ENCODE peak calls at places on chromosomes 16 and 17, in seven cellular contexts. One of them, this sample, is unnamed.

GRCh38 chr16:83964684-83965443 is 3.2 kb upstream of the NECAB2 start:
- DNase-seq in activated CD8-positive, alpha-beta memory T cell treated with anti-CD3 and anti-CD28 coated beads, Interleukin-2, amount 10 ng/mL, durations not matched to agents 7 days and 5 days: no peak
- DNase-seq in HFFc6: no peak
- DNase-seq in memory B cell: no peak
- DNase-seq in AG04450: no peak
- DNase-seq in aorta: peak
- DNase-seq in hepatic stellate cell: no peak
- DNase-seq in this sample: no peak

GRCh38 chr17:78359216-78359935 is 501 bp downstream of the SOCS3 start:
- DNase-seq in HFFc6: no peak
- DNase-seq in AG04450: no peak
- DNase-seq in aorta: no peak
- DNase-seq in activated CD8-positive, alpha-beta memory T cell treated with anti-CD3 and anti-CD28 coated beads, Interleukin-2, amount 10 ng/mL, durations not matched to agents 7 days and 5 days: peak
- DNase-seq in memory B cell: no peak
- DNase-seq in hepatic stellate cell: peak
- DNase-seq in this sample: no peak

GRCh38 chr16:86256995-86257394 is 253.3 kb upstream of the FOXF1 start:
- DNase-seq in hepatic stellate cell: no peak
- DNase-seq in AG04450: no peak
- DNase-seq in memory B cell: no peak
- DNase-seq in aorta: no peak
- DNase-seq in HFFc6: no peak
- DNase-seq in activated CD8-positive, alpha-beta memory T cell treated with anti-CD3 and anti-CD28 coated beads, Interleukin-2, amount 10 ng/mL, durations not matched to agents 7 days and 5 days: no peak
- DNase-seq in this sample: no peak

GRCh38 chr16:88347656-88348376 is 34.9 kb upstream of the ZNF469 start:
- DNase-seq in HFFc6: no peak
- DNase-seq in activated CD8-positive, alpha-beta memory T cell treated with anti-CD3 and anti-CD28 coated beads, Interleukin-2, amount 10 ng/mL, durations not matched to agents 7 days and 5 days: peak
- DNase-seq in aorta: peak
- DNase-seq in hepatic stellate cell: no peak
- DNase-seq in memory B cell: peak
- DNase-seq in AG04450: no peak
- DNase-seq in this sample: no peak

GRCh38 chr17:29169806-29170591 is 10.2 kb downstream of the MYO18A start:
- DNase-seq in aorta: peak
- DNase-seq in AG04450: no peak
- DNase-seq in hepatic stellate cell: no peak
- DNase-seq in HFFc6: no peak
- DNase-seq in activated CD8-positive, alpha-beta memory T cell treated with anti-CD3 and anti-CD28 coated beads, Interleukin-2, amount 10 ng/mL, durations not matched to agents 7 days and 5 days: no peak
- DNase-seq in memory B cell: no peak
- DNase-seq in this sample: no peak

GRCh38 chr17:4607261-4607731 is 23.0 kb downstream of the SMTNL2 start:
- DNase-seq in AG04450: no peak
- DNase-seq in HFFc6: no peak
- DNase-seq in activated CD8-positive, alpha-beta memory T cell treated with anti-CD3 and anti-CD28 coated beads, Interleukin-2, amount 10 ng/mL, durations not matched to agents 7 days and 5 days: no peak
- DNase-seq in aorta: no peak
- DNase-seq in memory B cell: no peak
- DNase-seq in hepatic stellate cell: no peak
- DNase-seq in this sample: no peak

GRCh38 chr16:50585331-50585776 is 37.2 kb downstream of the NKD1 start:
- DNase-seq in aorta: peak
- DNase-seq in hepatic stellate cell: no peak
- DNase-seq in AG04450: no peak
- DNase-seq in memory B cell: no peak
- DNase-seq in activated CD8-positive, alpha-beta memory T cell treated with anti-CD3 and anti-CD28 coated beads, Interleukin-2, amount 10 ng/mL, durations not matched to agents 7 days and 5 days: no peak
- DNase-seq in HFFc6: no peak
- DNase-seq in this sample: no peak

GRCh38 chr16:58912571-58912970 is 178.5 kb upstream of the GOT2 start:
- DNase-seq in memory B cell: no peak
- DNase-seq in aorta: no peak
- DNase-seq in HFFc6: no peak
- DNase-seq in activated CD8-positive, alpha-beta memory T cell treated with anti-CD3 and anti-CD28 coated beads, Interleukin-2, amount 10 ng/mL, durations not matched to agents 7 days and 5 days: no peak
- DNase-seq in hepatic stellate cell: no peak
- DNase-seq in AG04450: no peak
- DNase-seq in this sample: no peak

GRCh38 chr16:2486645-2487516 is 12.0 kb downstream of the TBC1D24 start:
- DNase-seq in activated CD8-positive, alpha-beta memory T cell treated with anti-CD3 and anti-CD28 coated beads, Interleukin-2, amount 10 ng/mL, durations not matched to agents 7 days and 5 days: peak
- DNase-seq in aorta: no peak
- DNase-seq in hepatic stellate cell: no peak
- DNase-seq in HFFc6: peak
- DNase-seq in AG04450: no peak
- DNase-seq in memory B cell: peak
- DNase-seq in this sample: peak

GRCh38 chr16:58464916-58465731 is 34.8 kb upstream of the NDRG4 start:
- DNase-seq in HFFc6: no peak
- DNase-seq in activated CD8-positive, alpha-beta memory T cell treated with anti-CD3 and anti-CD28 coated beads, Interleukin-2, amount 10 ng/mL, durations not matched to agents 7 days and 5 days: no peak
- DNase-seq in hepatic stellate cell: no peak
- DNase-seq in aorta: no peak
- DNase-seq in AG04450: no peak
- DNase-seq in memory B cell: no peak
- DNase-seq in this sample: no peak

GRCh38 chr16:3152022-3152272 is 17.1 kb downstream of the ZNF213 start:
- DNase-seq in aorta: peak
- DNase-seq in AG04450: no peak
- DNase-seq in HFFc6: no peak
- DNase-seq in activated CD8-positive, alpha-beta memory T cell treated with anti-CD3 and anti-CD28 coated beads, Interleukin-2, amount 10 ng/mL, durations not matched to agents 7 days and 5 days: peak
- DNase-seq in hepatic stellate cell: no peak
- DNase-seq in memory B cell: no peak
- DNase-seq in this sample: no peak

GRCh38 chr17:72429066-72429638 is 308.3 kb downstream of the SOX9 start:
- DNase-seq in aorta: no peak
- DNase-seq in AG04450: no peak
- DNase-seq in hepatic stellate cell: no peak
- DNase-seq in HFFc6: no peak
- DNase-seq in memory B cell: no peak
- DNase-seq in activated CD8-positive, alpha-beta memory T cell treated with anti-CD3 and anti-CD28 coated beads, Interleukin-2, amount 10 ng/mL, durations not matched to agents 7 days and 5 days: no peak
- DNase-seq in this sample: no peak

This sample was measured in bronchial epithelial cell.